ENCODE peak calls at places on chromosomes 16 and 17, in four cellular contexts. D is neural progenitor cell; S is IMR-90; G is CD4-positive, CD25-positive, alpha-beta regulatory T cell. Q is an unnamed sample.

GRCh38 chr17:17186051-17186450 is 20.1 kb downstream of the PLD6 start:
- DNase-seq in S (peak), G (no peak), D (no peak), Q (no peak)

GRCh38 chr17:33725675-33726271 is 432.7 kb upstream of the ASIC2 start:
- DNase-seq in G (no peak), D (peak), S (peak), Q (no peak)

GRCh38 chr17:80227156-80227555 is 6.9 kb downstream of the SLC26A11 start:
- DNase-seq in S (no peak), D (no peak), G (no peak), Q (no peak)

GRCh38 chr17:3890082-3890892 is 2.6 kb downstream of the CAMKK1 start:
- DNase-seq in S (peak), D (no peak), G (no peak), Q (peak)

GRCh38 chr17:38605852-38606645 is at the start of gene SRCIN1:
- DNase-seq in D (peak), S (peak), G (no peak), Q (no peak)

GRCh38 chr17:67477687-67478086 is 100.6 kb downstream of the PITPNC1 start:
- DNase-seq in D (no peak), G (no peak), S (peak), Q (no peak)

GRCh38 chr16:29312835-29313558 is 93.5 kb downstream of the NPIPB11 start:
- DNase-seq in D (peak), S (no peak), G (no peak), Q (no peak)

GRCh38 chr16:56477096-56477878 is 25.9 kb downstream of the OGFOD1 start:
- DNase-seq in S (peak), G (no peak), D (no peak), Q (peak)

GRCh38 chr16:20401475-20402016 is 3.0 kb downstream of the PDILT start:
- DNase-seq in D (peak), S (no peak), G (no peak), Q (no peak)

GRCh38 chr16:19520861-19521331 is 1.0 kb downstream of the GDE1 start:
- DNase-seq in G (no peak), S (peak), D (no peak), Q (no peak)

GRCh38 chr17:1972429-1973160 is 52.5 kb downstream of the RTN4RL1 start:
- DNase-seq in D (no peak), S (peak), G (no peak), Q (no peak)

GRCh38 chr17:4101127-4101798 is 41.6 kb downstream of the ZZEF1 start:
- DNase-seq in D (no peak), S (peak), G (no peak), Q (peak)

GRCh38 chr16:301235-301634 is 18.3 kb downstream of the PDIA2 start:
- DNase-seq in G (no peak), S (no peak), D (no peak), Q (no peak)

GRCh38 chr17:33113281-33114010 is 121.8 kb downstream of the SPACA3 start:
- DNase-seq in D (no peak), G (no peak), S (peak), Q (no peak)

GRCh38 chr17:78661092-78661770 is 84.0 kb upstream of the DNAH17 start:
- DNase-seq in D (no peak), G (no peak), S (no peak), Q (no peak)

GRCh38 chr17:72173475-72174116 is 52.8 kb downstream of the SOX9 start:
- DNase-seq in G (no peak), D (no peak), S (peak), Q (no peak)

GRCh38 chr17:7167832-7168231 is 11.3 kb downstream of the ASGR1 start:
- DNase-seq in G (no peak), D (no peak), S (no peak), Q (no peak)

GRCh38 chr16:25279491-25279890 is 21.8 kb upstream of the ZKSCAN2 start:
- DNase-seq in D (no peak), S (no peak), G (no peak), Q (no peak)

GRCh38 chr17:9905902-9906301 is 831 bp upstream of the RCVRN start:
- DNase-seq in D (peak), G (no peak), S (no peak), Q (no peak)

GRCh38 chr16:85635545-85636140 is 22.5 kb downstream of the GSE1 start:
- DNase-seq in S (no peak), D (no peak), G (no peak), Q (no peak)

GRCh38 chr16:72467157-72467759 is 295.3 kb upstream of the PMFBP1 start:
- DNase-seq in G (no peak), S (peak), D (peak), Q (peak)

GRCh38 chr17:56717471-56717870 is 116.2 kb downstream of the C17orf67 start:
- DNase-seq in S (no peak), D (no peak), G (no peak), Q (no peak)

GRCh38 chr17:39623356-39623950 is 3.3 kb upstream of the PPP1R1B start:
- DNase-seq in G (peak), S (peak), D (peak), Q (no peak)

GRCh38 chr17:16943541-16944333 is 28.2 kb downstream of the TNFRSF13B start:
- DNase-seq in D (no peak), S (no peak), G (no peak), Q (no peak)

GRCh38 chr17:61393550-61393903 is 6.1 kb upstream of the TBX2 start:
- DNase-seq in D (no peak), S (peak), G (no peak), Q (no peak)

GRCh38 chr16:54505479-54506247 is 219.1 kb upstream of the IRX3 start:
- DNase-seq in G (no peak), D (no peak), S (no peak), Q (no peak)

GRCh38 chr17:5499790-5500189 is 13.4 kb downstream of the MIS12 start:
- DNase-seq in G (no peak), S (no peak), D (peak), Q (no peak)

GRCh38 chr16:51321251-51321650 is 170.2 kb upstream of the SALL1 start:
- DNase-seq in S (no peak), G (no peak), D (no peak), Q (no peak)

GRCh38 chr17:33463887-33464286 is 170.8 kb upstream of the ASIC2 start:
- DNase-seq in D (no peak), S (no peak), G (no peak), Q (no peak)

GRCh38 chr16:85859818-85860125 is 39.2 kb upstream of the IRF8 start:
- DNase-seq in G (no peak), D (no peak), S (no peak), Q (no peak)

GRCh38 chr17:73069164-73069774 is 23.2 kb downstream of the SLC39A11 start:
- DNase-seq in D (no peak), G (no peak), S (no peak), Q (no peak)

GRCh38 chr17:1532836-1533602 is 16.6 kb upstream of the INPP5K start:
- DNase-seq in G (peak), D (peak), S (no peak), Q (no peak)

GRCh38 chr17:9644910-9645751 is at the start of gene USP43:
- DNase-seq in S (no peak), D (peak), G (no peak), Q (no peak)

GRCh38 chr17:19306160-19307111 is 56.1 kb downstream of the B9D1 start:
- DNase-seq in S (no peak), G (peak), D (no peak), Q (no peak)

DNA sequence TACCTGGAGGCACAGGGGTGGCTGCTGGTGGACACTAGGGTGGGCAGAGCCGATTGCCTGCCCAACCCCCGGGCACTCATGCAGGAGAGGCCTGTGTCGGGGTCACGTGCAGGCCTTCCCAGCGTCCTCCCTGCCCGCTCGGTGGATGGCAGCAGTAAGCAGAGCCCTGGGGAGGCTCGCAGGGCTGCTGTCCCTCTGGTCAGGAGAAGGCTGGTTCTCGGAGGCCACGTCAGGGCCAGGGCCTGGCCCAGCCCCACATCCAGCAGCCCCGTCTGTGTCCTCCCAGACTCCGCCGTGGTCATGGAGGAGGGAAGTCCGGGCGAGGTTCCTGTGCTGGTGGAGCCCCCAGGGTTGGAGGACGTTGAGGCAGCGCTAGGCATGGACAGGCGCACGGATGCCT is 35.6 kb downstream of the TSC2 start:
- DNase-seq in G (no peak), S (no peak), D (no peak), Q (no peak)
- H3K4me3 ChIP-seq in G (no peak), S (no peak), D (no peak), Q (no peak)

GRCh38 chr16:2981177-2981898 is 1.1 kb upstream of the PKMYT1 start:
- DNase-seq in G (no peak), D (peak), S (no peak), Q (no peak)
- H3K4me3 ChIP-seq in G (no peak), D (peak), S (no peak), Q (peak)

GRCh38 chr17:75307957-75308731 is 18.9 kb upstream of the SLC25A19 start:
- DNase-seq in S (no peak), G (no peak), D (no peak), Q (no peak)
- H3K4me3 ChIP-seq in S (no peak), G (no peak), D (no peak), Q (no peak)

GRCh38 chr17:75476752-75477492 is 20.5 kb downstream of the TMEM94 start:
- DNase-seq in D (peak), G (no peak), S (no peak), Q (no peak)

GRCh38 chr17:75477493-75477862 is 21.0 kb downstream of the TMEM94 start:
- DNase-seq in G (no peak), D (no peak), S (no peak), Q (no peak)

GRCh38 chr17:75475144-75475835 is 18.9 kb downstream of the TMEM94 start:
- DNase-seq in D (no peak), S (peak), G (no peak), Q (no peak)

GRCh38 chr17:75475851-75476250 is 19.4 kb downstream of the TMEM94 start:
- DNase-seq in G (no peak), S (peak), D (no peak), Q (no peak)

DNA sequence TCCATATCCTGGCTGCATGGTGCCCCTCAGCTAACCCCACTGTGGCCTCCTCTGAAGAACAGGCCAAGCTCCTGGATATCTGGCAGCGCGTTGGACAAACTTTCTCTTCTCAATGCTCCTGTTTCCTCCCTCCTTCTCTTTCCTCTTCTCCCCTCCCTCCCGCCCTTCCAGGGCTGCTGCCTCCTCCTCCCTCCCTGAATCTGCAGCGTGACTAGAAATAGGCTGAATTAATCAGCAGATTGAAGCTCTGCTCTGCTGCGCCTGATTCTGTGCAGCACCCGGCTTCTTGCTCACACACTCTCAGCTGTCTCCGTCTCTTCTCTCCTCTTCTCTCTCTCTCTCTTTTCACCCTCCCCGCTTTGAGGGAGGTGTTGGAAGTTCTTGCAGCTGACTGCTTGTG is 19.8 kb downstream of the TMEM94 start:
- DNase-seq in S (peak), G (no peak), D (no peak), Q (no peak)
- H3K4me3 ChIP-seq in S (no peak), G (no peak), D (no peak), Q (no peak)

GRCh38 chr16:87581867-87582220 is 20.5 kb upstream of the JPH3 start:
- DNase-seq in G (no peak), S (peak), D (no peak), Q (peak)
- H3K4me3 ChIP-seq in G (no peak), S (no peak), D (no peak), Q (peak)

DNA sequence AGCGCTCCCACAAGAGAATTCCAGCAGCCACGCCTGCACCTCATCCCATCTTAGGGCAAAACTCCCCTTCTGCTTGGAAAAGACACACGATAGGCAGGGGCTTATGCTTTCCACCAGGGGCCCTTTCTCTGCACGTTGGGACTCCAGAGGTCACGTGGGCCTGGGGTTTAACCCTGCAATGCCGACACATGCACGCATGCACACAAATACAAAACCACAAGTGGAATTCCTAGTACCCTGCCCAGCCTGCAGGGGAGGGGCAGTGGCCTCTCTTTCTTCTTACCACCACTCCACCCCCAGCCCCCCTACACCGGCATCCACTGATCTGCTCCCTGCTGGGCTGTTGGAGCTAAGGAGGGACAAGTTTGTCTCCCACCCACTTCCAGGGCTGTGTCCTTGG is 16.8 kb upstream of the CCDC182 start:
- DNase-seq in S (no peak), D (peak), G (no peak), Q (no peak)
- H3K4me3 ChIP-seq in S (no peak), D (peak), G (no peak), Q (no peak)

Q was measured in HFF-Myc.